ENCODE peak calls at places on chromosome 4, in nine cellular contexts. C is SK-N-SH treated with all-trans-retinoic acid at 6 μM for 48 hours; H is right lobe of liver; A is heart left ventricle; Z is activated CD8-positive, alpha-beta T cell treated with anti-CD3 and anti-CD28 coated beads, Interleukin-2, amount 10 ng/mL, durations not matched to agents 7 days and 5 days; V is activated B cell treated with CpG ODN at 0.5 μM for 24 hours; O is naive thymus-derived CD8-positive, alpha-beta T cell; X is GM23338; Y is activated T-helper 17 cell treated with anti-CD3 and anti-CD28 coated beads, Interleukin-2, amount 50 U/mL, for 72 hours. G is an unnamed sample.

GRCh38 chr4:29948858-29949257 is 771.3 kb upstream of the PCDH7 start:
- ATAC-seq in C (no peak), H (no peak), A (no peak), Z (no peak), V (no peak), O (no peak), X (no peak), Y (no peak), G (no peak)

GRCh38 chr4:164935363-164935762 is 42.1 kb downstream of the TRIM61 start:
- ATAC-seq in C (peak), H (no peak), A (no peak), Z (no peak), V (no peak), O (no peak), X (peak), Y (no peak), G (no peak)

GRCh38 chr4:42331914-42332368 is 65.3 kb upstream of the SHISA3 start:
- ATAC-seq in C (no peak), H (no peak), A (peak), Z (no peak), V (no peak), O (no peak), X (no peak), Y (no peak), G (no peak)

GRCh38 chr4:171430495-171430894 is 382.7 kb upstream of the GALNTL6 start:
- ATAC-seq in C (no peak), H (no peak), A (no peak), Z (no peak), V (no peak), O (no peak), X (no peak), Y (no peak), G (peak)

GRCh38 chr4:1012031-1012739 is 759 bp downstream of the FGFRL1 start:
- ATAC-seq in C (no peak), H (peak), A (no peak), Z (no peak), V (no peak), O (no peak), X (peak), Y (no peak), G (no peak)

GRCh38 chr4:184361443-184361842 is 112.9 kb downstream of the IRF2 start:
- ATAC-seq in C (no peak), H (no peak), A (no peak), Z (no peak), V (no peak), O (no peak), X (no peak), Y (no peak), G (no peak)

GRCh38 chr4:102959503-102959902 is 60.0 kb downstream of the SLC9B1 start:
- ATAC-seq in C (no peak), H (no peak), A (peak), Z (no peak), V (no peak), O (no peak), X (no peak), Y (no peak), G (no peak)

GRCh38 chr4:148632476-148632875 is 190.3 kb upstream of the NR3C2 start:
- ATAC-seq in C (no peak), H (no peak), A (no peak), Z (no peak), V (no peak), O (no peak), X (no peak), Y (no peak), G (no peak)

GRCh38 chr4:182240161-182241130 is 2.8 kb upstream of the TENM3 start:
- ATAC-seq in C (peak), H (no peak), A (peak), Z (no peak), V (no peak), O (no peak), X (peak), Y (no peak), G (no peak)

GRCh38 chr4:126807132-126807531 is 825.6 kb upstream of the INTU start:
- ATAC-seq in C (no peak), H (no peak), A (no peak), Z (no peak), V (no peak), O (no peak), X (no peak), Y (no peak), G (no peak)

GRCh38 chr4:112185740-112186670 is 40.8 kb downstream of the FAM241A start:
- ATAC-seq in C (no peak), H (peak), A (no peak), Z (no peak), V (no peak), O (no peak), X (peak), Y (no peak), G (no peak)

GRCh38 chr4:89158884-89159503 is 47.7 kb downstream of the TIGD2 start:
- ATAC-seq in C (peak), H (peak), A (peak), Z (no peak), V (peak), O (no peak), X (no peak), Y (no peak), G (no peak)

GRCh38 chr4:183797041-183797444 is 108.1 kb upstream of the STOX2 start:
- ATAC-seq in C (peak), H (peak), A (peak), Z (no peak), V (no peak), O (no peak), X (peak), Y (no peak), G (no peak)

GRCh38 chr4:32268949-32269348 is 1548.8 kb downstream of the PCDH7 start:
- ATAC-seq in C (no peak), H (no peak), A (no peak), Z (no peak), V (no peak), O (no peak), X (no peak), Y (no peak), G (no peak)

GRCh38 chr4:121720109-121720508 is 23.3 kb upstream of the ANXA5 start:
- ATAC-seq in C (peak), H (no peak), A (no peak), Z (no peak), V (no peak), O (no peak), X (no peak), Y (no peak), G (no peak)

GRCh38 chr4:150562751-150563150 is 19.2 kb upstream of the MAB21L2 start:
- ATAC-seq in C (no peak), H (no peak), A (no peak), Z (no peak), V (no peak), O (no peak), X (no peak), Y (no peak), G (no peak)

GRCh38 chr4:74555231-74555630 is 110.3 kb downstream of the AREG start:
- ATAC-seq in C (no peak), H (no peak), A (no peak), Z (no peak), V (no peak), O (no peak), X (no peak), Y (no peak), G (no peak)

GRCh38 chr4:186598686-186599085 is 43.3 kb upstream of the MTNR1A start:
- ATAC-seq in C (no peak), H (no peak), A (no peak), Z (no peak), V (no peak), O (no peak), X (no peak), Y (no peak), G (no peak)

GRCh38 chr4:185554243-185555126 is 19.2 kb upstream of the PDLIM3 start:
- ATAC-seq in C (no peak), H (no peak), A (peak), Z (no peak), V (no peak), O (no peak), X (no peak), Y (no peak), G (no peak)

G was measured in stimulated activated memory B cell treated with anti-CD40 and anti-IgM and Interleukin-4, amounts not matched to agents 10 μg/mL and 1 μg/mL and 100 μg/mL, for 72 hours.